ENCODE peak calls at places on chromosomes 4 and X, in four cellular contexts. One of them, this sample, is unnamed.

GRCh38 chr4:138650917-138651564 is 364.5 kb upstream of the NOCT start:
- DNase-seq in HepG2: no peak
- DNase-seq in GM12878: no peak
- DNase-seq in K562: no peak
- DNase-seq in this sample: no peak

GRCh38 chrX:66163849-66164401 is at the start of gene HEPH:
- DNase-seq in HepG2: no peak
- DNase-seq in GM12878: peak
- DNase-seq in K562: peak
- DNase-seq in this sample: peak

GRCh38 chr4:161254375-161254774 is 909.4 kb downstream of the FSTL5 start:
- DNase-seq in HepG2: no peak
- DNase-seq in GM12878: no peak
- DNase-seq in K562: no peak
- DNase-seq in this sample: no peak

GRCh38 chr4:168218663-168219062 is 99.9 kb downstream of the DDX60 start:
- DNase-seq in HepG2: no peak
- DNase-seq in GM12878: no peak
- DNase-seq in K562: no peak
- DNase-seq in this sample: no peak

GRCh38 chr4:24980064-24980690 is 50.6 kb downstream of the LGI2 start:
- DNase-seq in HepG2: peak
- DNase-seq in GM12878: peak
- DNase-seq in K562: peak
- DNase-seq in this sample: peak

GRCh38 chr4:168677063-168677462 is 180.2 kb downstream of the PALLD start:
- DNase-seq in HepG2: no peak
- DNase-seq in GM12878: no peak
- DNase-seq in K562: no peak
- DNase-seq in this sample: no peak

GRCh38 chrX:95505721-95506120 is 1178.9 kb upstream of the DIAPH2 start:
- DNase-seq in HepG2: no peak
- DNase-seq in GM12878: no peak
- DNase-seq in K562: no peak
- DNase-seq in this sample: no peak

GRCh38 chr4:56907489-56908205 is at the start of gene REST:
- DNase-seq in HepG2: peak
- DNase-seq in GM12878: no peak
- DNase-seq in K562: peak
- DNase-seq in this sample: peak

GRCh38 chr4:130812117-130812765 is 1716.3 kb downstream of the C4orf33 start:
- DNase-seq in HepG2: no peak
- DNase-seq in GM12878: no peak
- DNase-seq in K562: no peak
- DNase-seq in this sample: no peak

GRCh38 chr4:159290321-159291030 is 187.6 kb downstream of the RAPGEF2 start:
- DNase-seq in HepG2: no peak
- DNase-seq in GM12878: no peak
- DNase-seq in K562: no peak
- DNase-seq in this sample: no peak

GRCh38 chr4:105122334-105122733 is 24.3 kb upstream of the TET2 start:
- DNase-seq in HepG2: no peak
- DNase-seq in GM12878: no peak
- DNase-seq in K562: no peak
- DNase-seq in this sample: peak

GRCh38 chrX:48676893-48677270 is 6.7 kb upstream of the WAS start:
- DNase-seq in HepG2: no peak
- DNase-seq in GM12878: no peak
- DNase-seq in K562: peak
- DNase-seq in this sample: peak

GRCh38 chr4:113469926-113470325 is 291.6 kb downstream of the CAMK2D start:
- DNase-seq in HepG2: peak
- DNase-seq in GM12878: no peak
- DNase-seq in K562: no peak
- DNase-seq in this sample: no peak

GRCh38 chrX:78104447-78105176 is 564 bp downstream of the PGK1 start:
- DNase-seq in HepG2: peak
- DNase-seq in GM12878: no peak
- DNase-seq in K562: peak
- DNase-seq in this sample: peak

GRCh38 chr4:188147176-188147575 is 7.9 kb downstream of the TRIML1 start:
- DNase-seq in HepG2: no peak
- DNase-seq in GM12878: no peak
- DNase-seq in K562: no peak
- DNase-seq in this sample: no peak

DNA sequence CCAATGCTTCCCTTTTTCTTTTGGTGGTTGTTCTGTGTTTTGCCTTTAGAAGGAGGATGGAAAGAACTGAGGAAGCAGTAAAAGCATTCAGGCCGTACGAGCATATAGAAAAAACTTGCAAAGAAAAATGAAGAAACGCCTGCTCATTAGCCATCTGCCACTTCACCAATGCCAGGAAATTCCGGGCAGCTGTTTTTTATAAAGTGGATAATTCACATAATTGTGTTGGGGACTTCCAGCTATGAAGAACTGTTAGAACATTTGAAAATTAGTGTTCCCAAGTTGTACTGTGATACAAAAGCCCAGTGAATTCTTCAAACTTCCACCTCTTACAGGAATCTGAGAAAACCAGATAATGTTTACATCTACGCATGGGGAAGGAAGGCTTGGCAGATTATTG is 11.7 kb downstream of the RELL1 start:
- DNase-seq in HepG2: no peak
- DNase-seq in GM12878: no peak
- DNase-seq in K562: no peak
- DNase-seq in this sample: no peak
- TF ChIP-seq CBFB in HepG2: no peak
- TF ChIP-seq CBFB in GM12878: no peak
- TF ChIP-seq CBFB in K562: no peak
- TF ChIP-seq CBFB in this sample: no peak

GRCh38 chrX:122441451-122441850 is 742.6 kb upstream of the GRIA3 start:
- DNase-seq in HepG2: no peak
- DNase-seq in GM12878: no peak
- DNase-seq in K562: no peak
- DNase-seq in this sample: no peak
- TF ChIP-seq MAX in HepG2: no peak
- TF ChIP-seq MAX in GM12878: no peak
- TF ChIP-seq MAX in K562: no peak
- TF ChIP-seq MAX in this sample: no peak

DNA sequence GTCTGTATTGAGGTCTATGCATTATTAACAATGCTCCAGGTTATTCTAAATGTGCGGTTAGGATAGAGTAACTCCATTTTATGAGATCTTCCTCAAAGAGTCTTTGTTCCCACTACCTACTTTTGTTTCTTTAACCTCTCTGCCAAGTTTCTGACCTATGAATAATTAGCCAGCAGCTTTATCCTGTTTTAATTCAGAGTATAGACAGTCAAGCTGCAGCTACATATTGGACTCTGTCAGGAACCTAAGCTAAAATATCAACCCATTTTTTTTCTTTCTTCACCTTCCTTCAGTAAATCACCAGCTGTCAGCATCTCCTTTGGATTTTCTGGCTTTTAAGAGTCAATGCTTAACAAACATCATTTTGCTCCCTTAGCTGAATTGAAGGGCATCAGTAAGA is 72.3 kb downstream of the TMEM47 start:
- DNase-seq in HepG2: no peak
- DNase-seq in GM12878: no peak
- DNase-seq in K562: no peak
- DNase-seq in this sample: no peak
- TF ChIP-seq CBFB in HepG2: no peak
- TF ChIP-seq CBFB in GM12878: no peak
- TF ChIP-seq CBFB in K562: no peak
- TF ChIP-seq CBFB in this sample: no peak

GRCh38 chr4:72791054-72791453 is 222.0 kb upstream of the ADAMTS3 start:
- DNase-seq in HepG2: no peak
- DNase-seq in GM12878: no peak
- DNase-seq in K562: no peak
- DNase-seq in this sample: no peak

GRCh38 chr4:72786401-72786990 is 217.5 kb upstream of the ADAMTS3 start:
- DNase-seq in HepG2: no peak
- DNase-seq in GM12878: no peak
- DNase-seq in K562: peak
- DNase-seq in this sample: no peak
- TF ChIP-seq MAX in HepG2: no peak
- TF ChIP-seq MAX in GM12878: no peak
- TF ChIP-seq MAX in K562: no peak
- TF ChIP-seq MAX in this sample: no peak

This sample was measured in WTC11.